ENCODE peak calls at places on chromosomes 13 and 19, in seven cellular contexts. G, C, Y, F, K, P and E are unnamed samples.

GRCh38 chr19:48629599-48630288 is 7.4 kb downstream of the DBP start:
- DNase-seq in P (no peak), G (no peak), K (no peak), Y (peak; percentile 92), C (no peak), F (peak; percentile 65), E (peak; percentile 81)

GRCh38 chr19:44694184-44694579 is 4.8 kb upstream of the CEACAM16 start:
- DNase-seq in P (no peak), Y (no peak), F (no peak), G (no peak), K (no peak), C (peak; percentile 10), E (no peak)

GRCh38 chr13:46665243-46665629 is 112.3 kb downstream of the LRCH1 start:
- DNase-seq in K (no peak), Y (no peak), F (no peak), G (no peak), P (no peak), C (no peak), E (no peak)

GRCh38 chr19:12937243-12938053 is 961 bp upstream of the CALR start:
- DNase-seq in Y (peak; percentile 59), K (no peak), G (no peak), F (peak; percentile 86), C (no peak), P (no peak), E (peak; percentile 65)

GRCh38 chr13:48400820-48401219 is 12.1 kb downstream of the LPAR6 start:
- DNase-seq in G (peak; percentile 48), K (no peak), F (no peak), Y (peak; percentile 69), P (no peak), C (no peak), E (no peak)

GRCh38 chr19:40808021-40808325 is 9.0 kb downstream of the EGLN2 start:
- DNase-seq in P (no peak), K (no peak), C (no peak), F (no peak), Y (no peak), G (no peak), E (no peak)

GRCh38 chr13:94309997-94310842 is 169.3 kb downstream of the DCT start:
- DNase-seq in Y (peak; percentile 74), F (no peak), K (no peak), C (no peak), P (no peak), G (peak; percentile 81), E (no peak)

GRCh38 chr13:30338331-30338851 is 31.0 kb upstream of the KATNAL1 start:
- DNase-seq in P (no peak), F (no peak), G (no peak), Y (no peak), C (no peak), K (no peak), E (no peak)

GRCh38 chr13:95624020-95624419 is 20.5 kb downstream of the DZIP1 start:
- DNase-seq in G (no peak), F (no peak), C (no peak), K (no peak), Y (peak; percentile 64), P (no peak), E (no peak)